ENCODE peak calls at places on chromosomes 4 and X, in ten cellular contexts. J, G, T, A, E, F, M, K, X and B are unnamed samples. For H3K27me3, the result is how much of the 10 kb centered on the place peaks cover.

GRCh38 chr4:75434105-75434504 is 80.1 kb downstream of the RCHY1 start:
- DNase-seq in F (no peak), M (no peak), A (no peak), T (no peak), X (no peak), J (no peak), K (no peak), E (no peak), G (no peak), B (no peak)

GRCh38 chrX:109695637-109696036 is 37.4 kb downstream of the ACSL4 start:
- DNase-seq in T (no peak), M (no peak), E (no peak), X (no peak), G (no peak), F (no peak), A (no peak), J (no peak), K (no peak), B (no peak)

GRCh38 chr4:88938138-88938537 is 118.8 kb downstream of the FAM13A start:
- DNase-seq in A (no peak), J (no peak), E (no peak), T (no peak), K (peak), G (no peak), X (peak), M (no peak), F (no peak), B (peak)

GRCh38 chr4:41236046-41236445 is 20.7 kb upstream of the UCHL1 start:
- DNase-seq in X (no peak), J (no peak), G (no peak), M (no peak), A (no peak), K (no peak), E (no peak), T (no peak), F (no peak), B (no peak)

GRCh38 chr4:112514449-112515277 is 1.3 kb downstream of the NEUROG2 start:
- DNase-seq in F (peak), E (no peak), K (no peak), X (no peak), J (no peak), G (no peak), A (no peak), T (no peak), M (no peak), B (no peak)

GRCh38 chrX:140765043-140765784 is 55.7 kb downstream of the LINC00632 start:
- DNase-seq in A (no peak), G (no peak), X (no peak), K (peak), E (no peak), F (no peak), M (peak), T (no peak), J (no peak), B (peak)

GRCh38 chrX:2500091-2500680 is 590 bp downstream of the DHRSX start:
- DNase-seq in X (peak), G (peak), M (no peak), J (no peak), K (peak), E (peak), T (peak), F (peak), A (no peak), B (no peak)

GRCh38 chr4:94528792-94529451 is 77.2 kb downstream of the PDLIM5 start:
- DNase-seq in X (no peak), F (no peak), K (no peak), A (no peak), J (no peak), T (no peak), M (no peak), E (no peak), G (no peak), B (no peak)

GRCh38 chrX:43627669-43628068 is 28.4 kb upstream of the MAOA start:
- DNase-seq in J (no peak), F (no peak), T (no peak), G (no peak), E (no peak), M (no peak), X (no peak), A (no peak), K (no peak), B (no peak)

GRCh38 chr4:25970241-25970675 is 56.2 kb downstream of the SMIM20 start:
- DNase-seq in J (no peak), E (no peak), A (no peak), K (no peak), M (peak), T (peak), X (no peak), G (no peak), F (no peak), B (no peak)

GRCh38 chr4:47838445-47838844 is 578 bp upstream of the CORIN start:
- DNase-seq in X (no peak), G (no peak), A (no peak), F (no peak), E (no peak), K (no peak), T (no peak), M (no peak), J (no peak), B (no peak)

GRCh38 chr4:78331965-78332364 is 219.6 kb upstream of the ANXA3 start:
- DNase-seq in E (no peak), X (no peak), J (no peak), T (no peak), F (no peak), K (no peak), A (no peak), G (no peak), M (no peak), B (no peak)

GRCh38 chr4:39576268-39576667 is 49.0 kb upstream of the UGDH start:
- DNase-seq in E (no peak), G (no peak), K (peak), J (no peak), F (no peak), T (no peak), X (no peak), A (no peak), M (no peak), B (no peak)

GRCh38 chr4:88138561-88138960 is 19.9 kb downstream of the ABCG2 start:
- DNase-seq in M (no peak), J (no peak), E (no peak), G (no peak), A (no peak), X (peak), F (no peak), K (peak), T (no peak), B (peak)

GRCh38 chrX:7235071-7235470 is 87.1 kb upstream of the PUDP start:
- DNase-seq in K (no peak), X (no peak), E (no peak), T (no peak), A (no peak), J (no peak), M (no peak), F (no peak), G (no peak), B (no peak)

GRCh38 chr4:76804060-76804459 is 93.9 kb downstream of the SOWAHB start:
- DNase-seq in T (no peak), M (no peak), E (no peak), G (no peak), K (no peak), A (no peak), X (no peak), J (no peak), F (no peak), B (no peak)

GRCh38 chr4:182540496-182540895 is 297.3 kb downstream of the TENM3 start:
- DNase-seq in X (no peak), K (no peak), T (no peak), F (no peak), A (no peak), M (no peak), J (no peak), G (no peak), E (no peak), B (no peak)

GRCh38 chr4:60129740-60130139 is 1070.4 kb upstream of the ADGRL3 start:
- DNase-seq in M (no peak), J (no peak), G (no peak), K (no peak), T (no peak), A (no peak), X (no peak), E (no peak), F (no peak), B (no peak)

GRCh38 chrX:50615570-50616158 is 145.0 kb upstream of the DGKK start:
- DNase-seq in A (no peak), T (no peak), K (no peak), G (no peak), X (no peak), J (no peak), M (no peak), F (no peak), E (no peak), B (no peak)

GRCh38 chr4:155741546-155741945 is 17.3 kb upstream of the GUCY1B1 start:
- DNase-seq in J (no peak), E (no peak), X (no peak), T (no peak), M (no peak), A (no peak), F (no peak), K (no peak), G (no peak), B (no peak)

GRCh38 chr4:111268769-111269414 is 646.0 kb upstream of the PITX2 start:
- DNase-seq in M (no peak), K (peak), A (no peak), G (no peak), F (peak), E (no peak), T (no peak), X (no peak), J (no peak), B (no peak)

GRCh38 chrX:115940888-115941332 is 229.6 kb upstream of the AGTR2 start:
- DNase-seq in K (peak), J (peak), E (peak), M (peak), A (no peak), G (peak), X (peak), T (peak), F (peak), B (no peak)

GRCh38 chr4:114827651-114828050 is 229.0 kb downstream of the UGT8 start:
- DNase-seq in E (no peak), X (no peak), T (no peak), J (no peak), F (no peak), M (no peak), K (no peak), A (no peak), G (no peak), B (no peak)

GRCh38 chr4:153042757-153043156 is 106.6 kb downstream of the FHDC1 start:
- DNase-seq in T (no peak), F (no peak), A (no peak), E (no peak), K (no peak), M (no peak), J (no peak), G (no peak), X (no peak), B (no peak)

GRCh38 chr4:165532976-165533375 is 154.2 kb downstream of the CPE start:
- DNase-seq in J (no peak), F (no peak), M (no peak), K (no peak), G (no peak), T (no peak), E (no peak), A (no peak), X (no peak), B (no peak)

GRCh38 chr4:143667461-143667860 is 33.0 kb downstream of the FREM3 start:
- DNase-seq in A (no peak), K (peak), M (peak), F (no peak), T (peak), G (no peak), X (no peak), J (no peak), E (no peak), B (no peak)

DNA sequence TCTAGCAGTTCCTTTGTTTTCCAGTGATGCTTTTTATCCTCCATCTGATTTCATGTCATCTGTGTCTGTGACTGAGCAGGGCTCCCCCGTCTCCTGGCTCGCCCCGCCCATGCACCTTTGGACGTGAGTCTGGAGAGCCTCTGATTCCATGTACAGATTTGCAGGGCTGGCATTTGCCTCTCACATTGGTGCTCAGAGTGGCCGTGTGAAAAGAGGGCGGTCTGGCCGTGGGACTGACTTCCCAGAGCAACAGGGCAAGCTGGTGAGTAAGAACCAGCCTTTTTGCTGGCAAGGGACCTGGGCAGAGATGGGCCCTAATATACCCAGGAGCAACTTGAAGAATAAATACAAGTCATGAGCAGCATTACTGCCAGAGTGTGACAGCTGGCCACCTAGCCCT is 279.7 kb downstream of the BCOR start:
- DNase-seq in F (no peak), E (no peak), J (no peak), G (no peak), X (no peak), A (no peak), M (peak), K (no peak), T (no peak), B (no peak)
- H3K27ac ChIP-seq in F (no peak), E (no peak), J (peak), G (no peak), X (no peak), A (no peak), M (peak), K (no peak), T (no peak), B (no peak)

GRCh38 chr4:139281212-139281611 is 1.2 kb upstream of the MGARP start:
- DNase-seq in T (no peak), K (no peak), X (no peak), E (no peak), G (no peak), A (no peak), J (no peak), M (no peak), F (no peak), B (no peak)

GRCh38 chr4:139275281-139275735 is 4.7 kb downstream of the MGARP start:
- DNase-seq in K (no peak), J (no peak), E (no peak), G (no peak), F (no peak), T (no peak), M (no peak), X (no peak), A (no peak), B (no peak)

GRCh38 chr4:139279723-139280620 is at the start of gene MGARP:
- DNase-seq in K (peak), M (peak), T (no peak), A (peak), X (peak), J (peak), F (peak), E (peak), G (no peak), B (no peak)

GRCh38 chr4:139278956-139279722 is 886 bp downstream of the MGARP start:
- DNase-seq in F (no peak), K (peak), A (no peak), X (no peak), T (no peak), G (no peak), M (no peak), J (no peak), E (no peak), B (no peak)

DNA sequence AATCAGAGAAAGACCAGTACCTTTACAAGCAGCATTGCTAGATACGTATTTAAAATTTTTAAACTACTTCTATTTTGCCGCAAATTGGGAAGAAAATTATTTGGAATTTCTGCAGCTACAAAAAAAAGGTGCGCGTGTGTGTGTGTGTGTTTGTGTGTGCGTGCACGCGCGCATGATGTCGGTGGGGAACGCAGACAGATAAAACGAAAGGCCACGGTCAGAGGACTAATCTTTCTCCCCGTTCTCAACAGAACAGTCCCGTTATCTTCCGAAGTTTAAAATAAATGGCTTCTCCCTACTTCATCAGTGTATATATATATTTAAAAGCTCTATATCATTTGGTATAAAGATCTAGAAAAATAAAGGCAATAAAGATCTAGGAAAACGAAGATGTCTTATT is 1.6 kb downstream of the MGARP start:
- DNase-seq in M (no peak), X (no peak), G (no peak), J (no peak), T (no peak), A (no peak), K (peak), E (no peak), F (no peak), B (no peak)
- H3K27me3 ChIP-seq in M (under half), X (under half), G (under half), J (under half), T (under half), A (under half), K (under half), E (under half), F (under half), B (under half)

GRCh38 chrX:17859609-17860178 is 1.4 kb downstream of the RAI2 start:
- DNase-seq in T (no peak), M (no peak), J (no peak), F (no peak), G (peak), K (no peak), A (no peak), X (no peak), E (peak), B (no peak)

GRCh38 chrX:17860811-17861495 is at the start of gene RAI2:
- DNase-seq in M (peak), X (no peak), J (no peak), K (no peak), E (peak), G (peak), F (no peak), T (no peak), A (no peak), B (no peak)

GRCh38 chrX:17854521-17854920 is 6.6 kb downstream of the RAI2 start:
- DNase-seq in K (no peak), E (no peak), G (no peak), J (no peak), A (no peak), T (no peak), M (no peak), X (no peak), F (no peak), B (no peak)

GRCh38 chrX:17861496-17862011 is 456 bp upstream of the RAI2 start:
- DNase-seq in M (no peak), E (no peak), K (no peak), T (no peak), F (no peak), J (no peak), X (no peak), G (no peak), A (no peak), B (no peak)

GRCh38 chrX:17860179-17860780 is 818 bp downstream of the RAI2 start:
- DNase-seq in F (no peak), T (no peak), G (no peak), K (no peak), A (no peak), M (peak), X (no peak), J (no peak), E (peak), B (no peak)
- H3K27ac ChIP-seq in F (no peak), T (no peak), G (no peak), K (no peak), A (no peak), M (no peak), X (no peak), J (no peak), E (no peak), B (no peak)

DNA sequence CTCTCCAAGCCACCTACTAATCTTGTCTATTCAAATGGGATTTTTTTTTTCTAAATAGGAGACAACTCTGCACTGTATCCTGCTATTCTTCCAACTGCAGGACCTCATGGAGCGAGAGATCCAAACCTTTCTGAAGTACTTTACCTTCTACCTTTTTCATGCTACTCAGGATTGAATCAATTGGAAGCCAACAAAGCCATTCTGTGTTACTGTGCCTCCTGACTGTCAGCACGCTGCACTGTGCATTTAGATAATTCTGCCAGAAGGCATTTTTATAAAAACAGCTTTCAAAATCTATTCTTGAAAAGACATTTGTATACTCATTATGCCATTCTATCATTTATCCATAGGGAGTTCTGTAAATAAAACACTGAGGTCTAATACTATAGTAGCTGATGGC is 142.8 kb downstream of the SLIT2 start:
- DNase-seq in K (no peak), G (no peak), X (no peak), E (no peak), A (no peak), M (no peak), J (no peak), F (no peak), T (no peak), B (no peak)
- H3K27me3 ChIP-seq in K (under half), G (under half), X (under half), E (under half), A (under half), M (under half), J (under half), F (under half), T (under half), B (under half)

GRCh38 chrX:9535101-9535500 is 70.2 kb downstream of the TBL1X start:
- DNase-seq in T (no peak), J (no peak), E (no peak), F (no peak), A (no peak), X (no peak), G (peak), K (peak), M (no peak), B (no peak)
- H3K27ac ChIP-seq in T (no peak), J (no peak), E (no peak), F (no peak), A (no peak), X (no peak), G (no peak), K (no peak), M (no peak), B (no peak)

DNA sequence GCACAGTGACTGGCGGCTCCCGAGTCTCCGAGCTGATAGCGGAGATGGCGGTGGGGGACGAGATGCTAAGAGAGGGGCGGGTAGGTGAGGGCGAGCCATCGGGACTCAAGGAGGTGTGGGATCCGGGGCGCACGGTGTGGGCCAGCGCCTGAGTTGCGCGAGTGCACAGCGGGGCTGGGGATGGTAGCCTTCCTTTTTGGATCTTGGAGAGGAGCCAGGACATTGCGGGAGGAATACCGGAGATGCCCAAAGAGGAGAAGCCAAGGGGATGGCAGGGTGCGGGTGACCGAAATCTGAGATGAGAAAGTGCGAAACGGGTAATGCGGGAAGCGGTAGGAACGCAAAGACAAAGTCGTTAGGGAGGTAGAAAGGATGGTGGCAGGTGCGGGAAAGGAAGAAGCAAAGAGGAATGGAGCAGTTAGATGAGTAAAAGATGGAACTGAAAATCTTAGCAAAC is 438 bp upstream of the FAM184B start:
- DNase-seq in G (no peak), T (no peak), M (no peak), E (no peak), K (no peak), X (no peak), F (no peak), J (no peak), A (no peak), B (no peak)
- H3K27me3 ChIP-seq in G (under half), T (under half), M (under half), E (under half), K (under half), X (under half), F (under half), J (under half), A (under half), B (under half)

GRCh38 chrX:65695849-65696248 is 28.4 kb downstream of the MSN start:
- DNase-seq in K (no peak), A (no peak), T (no peak), E (no peak), G (no peak), X (no peak), J (no peak), M (no peak), F (no peak), B (no peak)
- H3K27ac ChIP-seq in K (no peak), A (peak), T (no peak), E (peak), G (peak), X (peak), J (no peak), M (peak), F (peak), B (no peak)

DNA sequence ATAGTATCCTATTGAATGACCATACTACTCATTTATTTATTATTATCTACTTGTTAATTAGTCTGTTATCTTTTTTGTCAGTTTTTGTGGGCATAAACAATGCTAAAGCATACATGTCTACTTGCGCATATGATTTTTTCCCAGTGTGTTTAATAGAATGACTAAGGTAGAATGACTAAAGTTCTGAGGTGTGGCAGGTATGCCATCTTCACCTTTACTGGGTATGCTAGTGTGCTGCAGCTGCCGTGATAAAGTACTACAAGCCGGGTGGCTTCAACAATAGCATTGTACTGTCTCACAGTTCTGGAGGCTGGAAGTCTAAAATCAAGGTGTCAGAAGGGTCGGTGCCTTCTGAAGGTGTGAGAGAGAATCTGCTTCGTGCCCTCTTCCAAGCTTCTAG is 19.2 kb downstream of the CD38 start:
- DNase-seq in T (no peak), G (no peak), K (no peak), X (peak), J (no peak), A (no peak), M (no peak), E (no peak), F (no peak), B (no peak)
- H3K27me3 ChIP-seq in T (under half), G (under half), K (under half), X (under half), J (under half), A (under half), M (under half), E (under half), F (under half), B (under half)